ENCODE peak calls at places on chromosomes 4 and X, in five cellular contexts. P is adipocyte, T is caudate nucleus, Q is foreskin fibroblast, F is GM13976. D is an unnamed sample.

GRCh38 chr4:70818921-70819320 is 20.8 kb downstream of the GRSF1 start:
- DNase-seq in P (no peak), T (no peak), Q (no peak), F (no peak), D (no peak)

GRCh38 chrX:74422576-74423288 is 1.4 kb downstream of the SLC16A2 start:
- DNase-seq in P (peak), T (no peak), Q (peak), F (peak), D (no peak)

GRCh38 chr4:22962186-22962786 is 269.5 kb downstream of the GBA3 start:
- DNase-seq in P (peak), T (no peak), Q (peak), F (no peak), D (peak)

GRCh38 chr4:116395408-116395807 is 690.0 kb downstream of the TRAM1L1 start:
- DNase-seq in P (no peak), T (no peak), Q (no peak), F (no peak), D (no peak)

GRCh38 chrX:45513042-45513441 is 312.4 kb upstream of the DIPK2B start:
- DNase-seq in P (no peak), T (no peak), Q (no peak), F (no peak), D (no peak)

GRCh38 chr4:7107166-7107905 is 39.5 kb upstream of the GRPEL1 start:
- DNase-seq in P (no peak), T (no peak), Q (no peak), F (no peak), D (no peak)

GRCh38 chr4:138595171-138595570 is 353.0 kb upstream of the SLC7A11 start:
- DNase-seq in P (no peak), T (no peak), Q (no peak), F (no peak), D (no peak)

GRCh38 chr4:11439836-11440235 is 11.1 kb upstream of the HS3ST1 start:
- DNase-seq in P (no peak), T (no peak), Q (no peak), F (no peak), D (no peak)

GRCh38 chr4:105637409-105638258 is 70.9 kb downstream of the INTS12 start:
- DNase-seq in P (peak), T (no peak), Q (no peak), F (no peak), D (peak)

GRCh38 chrX:16199343-16199742 is 32.1 kb downstream of the MAGEB17 start:
- DNase-seq in P (no peak), T (no peak), Q (no peak), F (no peak), D (no peak)

GRCh38 chr4:16725252-16725651 is 173.2 kb downstream of the LDB2 start:
- DNase-seq in P (no peak), T (no peak), Q (no peak), F (no peak), D (no peak)

GRCh38 chrX:40683245-40683644 is 35.9 kb upstream of the CXorf38 start:
- DNase-seq in P (no peak), T (no peak), Q (no peak), F (no peak), D (no peak)

GRCh38 chrX:149858592-149858991 is 22.4 kb upstream of the MAGEA8 start:
- DNase-seq in P (no peak), T (no peak), Q (no peak), F (no peak), D (no peak)

GRCh38 chr4:173958445-173958844 is 325.0 kb downstream of the FBXO8 start:
- DNase-seq in P (peak), T (no peak), Q (no peak), F (no peak), D (no peak)

GRCh38 chr4:52076731-52077130 is 25.6 kb downstream of the SPATA18 start:
- DNase-seq in P (peak), T (no peak), Q (peak), F (no peak), D (no peak)

GRCh38 chr4:104693601-104694201 is 199.0 kb upstream of the CXXC4 start:
- DNase-seq in P (peak), T (no peak), Q (no peak), F (no peak), D (peak)

GRCh38 chrX:132743086-132743485 is 215.3 kb downstream of the HS6ST2 start:
- DNase-seq in P (no peak), T (no peak), Q (no peak), F (no peak), D (no peak)

GRCh38 chr4:98113005-98113404 is 30.3 kb downstream of the STPG2 start:
- DNase-seq in P (peak), T (no peak), Q (peak), F (no peak), D (peak)

GRCh38 chr4:130712038-130712437 is 1616.1 kb downstream of the C4orf33 start:
- DNase-seq in P (peak), T (no peak), Q (no peak), F (no peak), D (no peak)

D was measured in HT-29.